ENCODE peak calls at places on chromosomes 16 and 17, in nine cellular contexts. Z, G, L, V, T, Q, U, H and J are unnamed samples.

GRCh38 chr16:11053916-11054460 is 109.6 kb downstream of the CLEC16A start:
- DNase-seq in T (no peak), Z (no peak), G (no peak), L (no peak), Q (no peak), H (no peak), V (no peak), U (peak; percentile 93), J (no peak)

GRCh38 chr17:76869209-76869877 is 1.1 kb downstream of the MGAT5B start:
- DNase-seq in T (no peak), V (no peak), G (no peak), Q (no peak), Z (no peak), U (no peak), H (no peak), L (no peak), J (no peak)

GRCh38 chr16:84917492-84917891 is 93.8 kb downstream of the ZDHHC7 start:
- DNase-seq in H (no peak), Z (no peak), Q (no peak), L (no peak), U (no peak), G (no peak), V (no peak), T (no peak), J (no peak)

GRCh38 chr16:26330654-26331053 is 638.9 kb downstream of the HS3ST4 start:
- DNase-seq in T (no peak), H (no peak), U (no peak), Z (no peak), G (no peak), V (no peak), Q (no peak), L (no peak), J (no peak)

GRCh38 chr17:75430159-75430748 is 24.8 kb upstream of the GRB2 start:
- DNase-seq in G (no peak), L (no peak), H (peak; percentile 93), U (no peak), Z (peak; percentile 38), T (no peak), Q (peak; percentile 33), V (no peak), J (no peak)

GRCh38 chr17:82935944-82936767 is 96.3 kb upstream of the ZNF750 start:
- DNase-seq in L (no peak), Z (peak; percentile 9), T (no peak), Q (no peak), U (no peak), G (no peak), H (no peak), V (peak; percentile 12), J (no peak)

GRCh38 chr16:67537270-67537635 is 8.6 kb downstream of the RIPOR1 start:
- DNase-seq in U (no peak), H (peak; percentile 63), V (peak; percentile 92), Z (peak; percentile 72), T (peak; percentile 65), Q (peak; percentile 46), L (peak; percentile 41), G (peak; percentile 83), J (no peak)

GRCh38 chr17:48997103-48997826 is at the start of gene IGF2BP1:
- DNase-seq in U (no peak), L (no peak), Z (no peak), Q (peak; percentile 93), H (peak; percentile 71), G (peak; percentile 88), V (no peak), T (peak; percentile 38), J (no peak)

GRCh38 chr16:15754821-15755534 is 101.8 kb downstream of the MYH11 start:
- DNase-seq in G (no peak), Z (no peak), L (no peak), U (no peak), Q (no peak), T (no peak), V (no peak), H (no peak), J (no peak)

GRCh38 chr17:13601317-13601775 is 383 bp downstream of the HS3ST3A1 start:
- DNase-seq in Q (no peak), V (no peak), H (no peak), G (peak; percentile 52), T (peak; percentile 15), L (no peak), U (no peak), Z (no peak), J (no peak)

GRCh38 chr17:76659928-76660614 is 16.5 kb upstream of the ST6GALNAC1 start:
- DNase-seq in H (no peak), U (peak; percentile 42), G (no peak), Q (peak; percentile 32), V (no peak), Z (no peak), T (no peak), L (no peak), J (no peak)

GRCh38 chr17:2706911-2707510 is 4.6 kb downstream of the CLUH start:
- DNase-seq in V (peak; percentile 66), U (no peak), G (no peak), Q (no peak), H (no peak), T (no peak), L (no peak), Z (peak; percentile 69), J (no peak)

GRCh38 chr16:878071-878784 is 77.7 kb upstream of the GNG13 start:
- DNase-seq in Z (no peak), T (peak; percentile 70), V (no peak), Q (no peak), G (no peak), L (no peak), H (peak; percentile 10), U (no peak), J (no peak)

GRCh38 chr16:85042606-85043005 is 15.0 kb downstream of the KIAA0513 start:
- DNase-seq in L (no peak), U (no peak), Z (no peak), G (no peak), T (no peak), Q (no peak), V (no peak), H (no peak), J (no peak)

GRCh38 chr16:87238371-87238715 is 78.8 kb downstream of the C16orf95 start:
- DNase-seq in L (no peak), G (no peak), Q (no peak), H (no peak), U (no peak), Z (no peak), V (no peak), T (no peak), J (no peak)

GRCh38 chr17:43219746-43220380 is 8.2 kb downstream of the TMEM106A start:
- DNase-seq in T (no peak), Z (peak; percentile 2), Q (no peak), V (no peak), H (no peak), G (no peak), U (no peak), L (no peak), J (no peak)

GRCh38 chr16:68272501-68273209 is 8.3 kb downstream of the SLC7A6 start:
- DNase-seq in T (peak; percentile 24), H (no peak), L (no peak), U (peak; percentile 86), Z (no peak), V (no peak), G (no peak), Q (no peak), J (no peak)

GRCh38 chr17:14305785-14306496 is 5.1 kb downstream of the HS3ST3B1 start:
- DNase-seq in H (peak; percentile 23), U (no peak), Z (no peak), L (no peak), G (no peak), V (no peak), Q (no peak), T (no peak), J (no peak)

GRCh38 chr16:72429566-72430160 is 257.7 kb upstream of the PMFBP1 start:
- DNase-seq in Z (no peak), G (no peak), T (no peak), V (no peak), L (no peak), Q (no peak), H (no peak), U (no peak), J (no peak)

GRCh38 chr16:58492735-58493134 is 7.2 kb upstream of the NDRG4 start:
- DNase-seq in G (no peak), U (peak; percentile 20), Q (peak; percentile 64), H (no peak), T (no peak), Z (peak; percentile 52), L (no peak), V (no peak), J (no peak)

GRCh38 chr17:28968269-28968913 is 17.1 kb upstream of the PHF12 start:
- DNase-seq in U (no peak), L (no peak), Z (no peak), G (peak; percentile 25), Q (peak; percentile 87), T (no peak), H (no peak), V (no peak), J (no peak)

GRCh38 chr17:42067371-42068180 is 17.2 kb upstream of the C17orf113 start:
- DNase-seq in T (peak; percentile 72), L (peak; percentile 69), G (peak; percentile 58), U (peak; percentile 31), Q (peak; percentile 80), V (peak; percentile 81), H (peak; percentile 54), Z (peak; percentile 58), J (no peak)

GRCh38 chr17:66941773-66942452 is 22.6 kb upstream of the CACNG4 start:
- DNase-seq in V (peak; percentile 54), G (no peak), U (no peak), H (no peak), Z (no peak), L (no peak), T (no peak), Q (no peak), J (no peak)

GRCh38 chr17:69551212-69552010 is 136.9 kb downstream of the MAP2K6 start:
- DNase-seq in L (no peak), V (no peak), U (no peak), G (no peak), T (no peak), Q (no peak), H (no peak), Z (no peak), J (no peak)

GRCh38 chr16:90022209-90023077 is 3.2 kb upstream of the DBNDD1 start:
- DNase-seq in G (peak; percentile 96), L (peak; percentile 84), U (peak; percentile 97), T (peak; percentile 88), Z (peak; percentile 91), H (peak; percentile 89), Q (peak; percentile 93), V (peak; percentile 95), J (peak; percentile 24)

GRCh38 chr16:67718668-67719047 is 458 bp downstream of the GFOD2 start:
- DNase-seq in T (peak; percentile 9), U (no peak), Z (no peak), V (peak; percentile 49), Q (no peak), L (no peak), H (peak; percentile 12), G (peak; percentile 29), J (no peak)

GRCh38 chr16:17307501-17307900 is 163.3 kb downstream of the XYLT1 start:
- DNase-seq in H (no peak), Q (no peak), T (no peak), L (no peak), Z (no peak), U (no peak), G (no peak), V (no peak), J (no peak)

GRCh38 chr17:17406225-17406624 is 70.6 kb upstream of the MED9 start:
- DNase-seq in G (no peak), Z (no peak), U (no peak), L (no peak), Q (no peak), T (no peak), H (no peak), V (no peak), J (no peak)

GRCh38 chr16:58121132-58121531 is 8.0 kb downstream of the CFAP20 start:
- DNase-seq in G (no peak), H (no peak), T (no peak), U (no peak), Q (no peak), V (no peak), L (no peak), Z (no peak), J (no peak)

GRCh38 chr17:54172096-54172495 is 349.4 kb downstream of the KIF2B start:
- DNase-seq in Z (no peak), U (no peak), L (no peak), V (no peak), T (no peak), H (no peak), G (no peak), Q (no peak), J (no peak)

GRCh38 chr16:1125471-1125870 is 27.4 kb upstream of the CACNA1H start:
- DNase-seq in Q (peak; percentile 84), G (peak; percentile 44), T (peak; percentile 20), Z (no peak), H (peak; percentile 31), V (no peak), U (peak; percentile 48), L (no peak), J (peak; percentile 73)